ENCODE peak calls at places on chromosomes 11 and 22, in eight cellular contexts. One of them, this sample, is unnamed.

GRCh38 chr11:131584694-131585592 is 214.5 kb downstream of the NTM start:
- DNase-seq in pancreas: no peak
- DNase-seq in left ventricle myocardium inferior: peak
- DNase-seq in neural progenitor cell: peak
- DNase-seq in epithelial cell of esophagus: no peak
- DNase-seq in BE2C: peak
- DNase-seq in choroid plexus epithelial cell: no peak
- DNase-seq in heart left ventricle: no peak
- DNase-seq in this sample: no peak

GRCh38 chr22:43100223-43100622 is 10.3 kb upstream of the BIK start:
- DNase-seq in pancreas: no peak
- DNase-seq in left ventricle myocardium inferior: no peak
- DNase-seq in neural progenitor cell: no peak
- DNase-seq in epithelial cell of esophagus: peak
- DNase-seq in BE2C: no peak
- DNase-seq in choroid plexus epithelial cell: no peak
- DNase-seq in heart left ventricle: no peak
- DNase-seq in this sample: no peak

GRCh38 chr11:62081378-62082291 is 42.2 kb upstream of the INCENP start:
- DNase-seq in pancreas: peak
- DNase-seq in left ventricle myocardium inferior: peak
- DNase-seq in neural progenitor cell: peak
- DNase-seq in epithelial cell of esophagus: peak
- DNase-seq in BE2C: peak
- DNase-seq in choroid plexus epithelial cell: peak
- DNase-seq in heart left ventricle: peak
- DNase-seq in this sample: peak

GRCh38 chr11:8808226-8808585 is 102.8 kb upstream of the AKIP1 start:
- DNase-seq in pancreas: no peak
- DNase-seq in left ventricle myocardium inferior: no peak
- DNase-seq in neural progenitor cell: no peak
- DNase-seq in epithelial cell of esophagus: no peak
- DNase-seq in BE2C: no peak
- DNase-seq in choroid plexus epithelial cell: no peak
- DNase-seq in heart left ventricle: no peak
- DNase-seq in this sample: no peak

GRCh38 chr22:24201681-24202590 is 20.6 kb downstream of the SUSD2 start:
- DNase-seq in pancreas: no peak
- DNase-seq in left ventricle myocardium inferior: no peak
- DNase-seq in neural progenitor cell: no peak
- DNase-seq in epithelial cell of esophagus: peak
- DNase-seq in BE2C: no peak
- DNase-seq in choroid plexus epithelial cell: peak
- DNase-seq in heart left ventricle: no peak
- DNase-seq in this sample: no peak

GRCh38 chr11:104772806-104773241 is 125.4 kb downstream of the CASP12 start:
- DNase-seq in pancreas: no peak
- DNase-seq in left ventricle myocardium inferior: no peak
- DNase-seq in neural progenitor cell: no peak
- DNase-seq in epithelial cell of esophagus: peak
- DNase-seq in BE2C: peak
- DNase-seq in choroid plexus epithelial cell: peak
- DNase-seq in heart left ventricle: no peak
- DNase-seq in this sample: peak

GRCh38 chr22:44063462-44064371 is 39.6 kb downstream of the PARVB start:
- DNase-seq in pancreas: no peak
- DNase-seq in left ventricle myocardium inferior: no peak
- DNase-seq in neural progenitor cell: no peak
- DNase-seq in epithelial cell of esophagus: no peak
- DNase-seq in BE2C: no peak
- DNase-seq in choroid plexus epithelial cell: no peak
- DNase-seq in heart left ventricle: no peak
- DNase-seq in this sample: no peak

GRCh38 chr11:119493712-119494111 is 70.7 kb upstream of the THY1 start:
- DNase-seq in pancreas: no peak
- DNase-seq in left ventricle myocardium inferior: no peak
- DNase-seq in neural progenitor cell: peak
- DNase-seq in epithelial cell of esophagus: peak
- DNase-seq in BE2C: no peak
- DNase-seq in choroid plexus epithelial cell: peak
- DNase-seq in heart left ventricle: no peak
- DNase-seq in this sample: no peak

GRCh38 chr22:45226681-45227186 is 14.0 kb downstream of the KIAA0930 start:
- DNase-seq in pancreas: no peak
- DNase-seq in left ventricle myocardium inferior: no peak
- DNase-seq in neural progenitor cell: no peak
- DNase-seq in epithelial cell of esophagus: peak
- DNase-seq in BE2C: no peak
- DNase-seq in choroid plexus epithelial cell: no peak
- DNase-seq in heart left ventricle: no peak
- DNase-seq in this sample: no peak

GRCh38 chr11:7575841-7576451 is 62.1 kb downstream of the PPFIBP2 start:
- DNase-seq in pancreas: no peak
- DNase-seq in left ventricle myocardium inferior: no peak
- DNase-seq in neural progenitor cell: no peak
- DNase-seq in epithelial cell of esophagus: peak
- DNase-seq in BE2C: no peak
- DNase-seq in choroid plexus epithelial cell: no peak
- DNase-seq in heart left ventricle: peak
- DNase-seq in this sample: no peak

GRCh38 chr11:36411202-36411640 is 98.9 kb downstream of the TRAF6 start:
- DNase-seq in pancreas: no peak
- DNase-seq in left ventricle myocardium inferior: no peak
- DNase-seq in neural progenitor cell: no peak
- DNase-seq in epithelial cell of esophagus: no peak
- DNase-seq in BE2C: no peak
- DNase-seq in choroid plexus epithelial cell: no peak
- DNase-seq in heart left ventricle: peak
- DNase-seq in this sample: no peak

GRCh38 chr11:60918251-60918940 is 4.4 kb downstream of the TMEM109 start:
- DNase-seq in pancreas: no peak
- DNase-seq in left ventricle myocardium inferior: no peak
- DNase-seq in neural progenitor cell: no peak
- DNase-seq in epithelial cell of esophagus: peak
- DNase-seq in BE2C: no peak
- DNase-seq in choroid plexus epithelial cell: no peak
- DNase-seq in heart left ventricle: no peak
- DNase-seq in this sample: no peak

GRCh38 chr11:60914620-60915249 is 777 bp downstream of the TMEM109 start:
- DNase-seq in pancreas: no peak
- DNase-seq in left ventricle myocardium inferior: no peak
- DNase-seq in neural progenitor cell: peak
- DNase-seq in epithelial cell of esophagus: peak
- DNase-seq in BE2C: no peak
- DNase-seq in choroid plexus epithelial cell: peak
- DNase-seq in heart left ventricle: no peak
- DNase-seq in this sample: no peak

GRCh38 chr11:60917267-60917666 is 3.3 kb downstream of the TMEM109 start:
- DNase-seq in pancreas: no peak
- DNase-seq in left ventricle myocardium inferior: no peak
- DNase-seq in neural progenitor cell: no peak
- DNase-seq in epithelial cell of esophagus: peak
- DNase-seq in BE2C: no peak
- DNase-seq in choroid plexus epithelial cell: no peak
- DNase-seq in heart left ventricle: no peak
- DNase-seq in this sample: no peak

GRCh38 chr11:60915250-60915914 is 1.4 kb downstream of the TMEM109 start:
- DNase-seq in pancreas: peak
- DNase-seq in left ventricle myocardium inferior: peak
- DNase-seq in neural progenitor cell: peak
- DNase-seq in epithelial cell of esophagus: peak
- DNase-seq in BE2C: no peak
- DNase-seq in choroid plexus epithelial cell: peak
- DNase-seq in heart left ventricle: peak
- DNase-seq in this sample: no peak

GRCh38 chr11:60916669-60917206 is 2.8 kb downstream of the TMEM109 start:
- DNase-seq in pancreas: no peak
- DNase-seq in left ventricle myocardium inferior: no peak
- DNase-seq in neural progenitor cell: no peak
- DNase-seq in epithelial cell of esophagus: no peak
- DNase-seq in BE2C: no peak
- DNase-seq in choroid plexus epithelial cell: no peak
- DNase-seq in heart left ventricle: no peak
- DNase-seq in this sample: no peak
- H3K4me3 ChIP-seq in pancreas: no peak
- H3K4me3 ChIP-seq in left ventricle myocardium inferior: no peak
- H3K4me3 ChIP-seq in neural progenitor cell: no peak
- H3K4me3 ChIP-seq in epithelial cell of esophagus: no peak
- H3K4me3 ChIP-seq in BE2C: no peak
- H3K4me3 ChIP-seq in choroid plexus epithelial cell: no peak
- H3K4me3 ChIP-seq in heart left ventricle: no peak
- H3K4me3 ChIP-seq in this sample: no peak

DNA sequence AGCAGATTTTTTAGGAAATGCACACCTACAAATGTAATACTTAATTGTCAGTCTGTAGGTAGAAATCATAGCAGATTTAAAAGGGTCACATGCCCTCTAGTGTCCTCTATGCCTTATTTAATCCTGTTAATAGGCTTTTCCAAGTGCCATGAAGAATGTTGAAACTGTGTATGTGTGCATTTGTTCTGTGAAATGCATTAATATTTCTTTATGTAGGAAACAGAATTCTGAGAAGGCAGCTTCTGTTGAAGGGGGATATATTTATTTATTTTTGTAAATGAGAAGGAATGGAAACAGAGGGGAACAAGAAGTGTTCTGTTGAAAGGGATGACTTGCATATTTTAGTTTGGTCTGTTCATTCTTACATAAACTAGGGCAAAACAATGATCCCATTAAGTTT is 51.0 kb downstream of the SVIP start:
- DNase-seq in pancreas: no peak
- DNase-seq in left ventricle myocardium inferior: no peak
- DNase-seq in neural progenitor cell: no peak
- DNase-seq in epithelial cell of esophagus: peak
- DNase-seq in BE2C: no peak
- DNase-seq in choroid plexus epithelial cell: peak
- DNase-seq in heart left ventricle: no peak
- DNase-seq in this sample: no peak
- TF ChIP-seq CTCF in pancreas: no peak
- TF ChIP-seq CTCF in left ventricle myocardium inferior: no peak
- TF ChIP-seq CTCF in neural progenitor cell: peak
- TF ChIP-seq CTCF in epithelial cell of esophagus: no peak
- TF ChIP-seq CTCF in BE2C: no peak
- TF ChIP-seq CTCF in choroid plexus epithelial cell: no peak
- TF ChIP-seq CTCF in heart left ventricle: no peak
- TF ChIP-seq CTCF in this sample: no peak

DNA sequence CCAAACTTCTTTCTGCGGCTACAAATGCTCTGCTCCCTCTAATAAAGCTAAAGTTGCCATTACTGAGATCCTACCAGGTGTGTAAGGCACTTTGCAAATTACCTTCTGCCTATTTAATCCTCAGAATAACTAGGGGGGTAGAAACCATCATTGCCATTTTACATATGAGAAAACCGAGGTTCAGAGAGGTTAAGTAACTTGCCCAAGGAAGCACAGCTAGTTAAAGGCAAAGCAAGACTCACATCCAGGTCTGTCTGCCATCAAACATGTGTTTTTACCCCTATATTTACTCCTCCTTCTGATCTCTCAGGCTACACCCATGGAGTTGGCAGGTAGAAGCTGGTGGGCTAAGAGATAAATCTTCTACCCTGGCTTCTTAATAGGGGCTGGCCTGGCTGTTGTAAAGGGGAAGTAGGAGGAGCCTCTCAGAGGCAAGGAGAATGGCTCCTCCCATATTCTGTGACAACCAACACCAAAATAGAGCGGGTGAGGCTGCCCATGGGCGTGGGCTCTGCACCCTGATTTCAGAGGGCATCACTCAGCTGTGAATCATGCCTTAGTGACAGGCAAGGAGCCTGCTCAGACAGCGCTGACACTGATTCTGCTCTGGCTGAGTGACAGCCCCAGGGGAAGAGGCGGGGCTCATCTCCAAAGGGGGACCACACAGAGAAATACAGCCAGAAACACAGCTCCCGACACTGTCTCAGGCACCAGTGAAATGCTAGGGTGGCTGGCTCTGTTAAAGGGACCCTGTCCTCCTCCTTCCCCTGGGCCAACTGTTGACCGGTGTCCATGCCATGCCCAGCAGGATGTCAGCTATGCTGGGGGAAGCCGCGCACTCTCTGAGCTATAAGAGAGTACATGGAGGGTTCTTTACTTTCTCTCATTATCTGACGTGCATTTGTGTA is 106.8 kb downstream of the ABTB2 start:
- DNase-seq in pancreas: no peak
- DNase-seq in left ventricle myocardium inferior: peak
- DNase-seq in neural progenitor cell: peak
- DNase-seq in epithelial cell of esophagus: peak
- DNase-seq in BE2C: peak
- DNase-seq in choroid plexus epithelial cell: peak
- DNase-seq in heart left ventricle: peak
- DNase-seq in this sample: no peak
- H3K4me3 ChIP-seq in pancreas: no peak
- H3K4me3 ChIP-seq in left ventricle myocardium inferior: peak
- H3K4me3 ChIP-seq in neural progenitor cell: no peak
- H3K4me3 ChIP-seq in epithelial cell of esophagus: no peak
- H3K4me3 ChIP-seq in BE2C: peak
- H3K4me3 ChIP-seq in choroid plexus epithelial cell: peak
- H3K4me3 ChIP-seq in heart left ventricle: peak
- H3K4me3 ChIP-seq in this sample: no peak

DNA sequence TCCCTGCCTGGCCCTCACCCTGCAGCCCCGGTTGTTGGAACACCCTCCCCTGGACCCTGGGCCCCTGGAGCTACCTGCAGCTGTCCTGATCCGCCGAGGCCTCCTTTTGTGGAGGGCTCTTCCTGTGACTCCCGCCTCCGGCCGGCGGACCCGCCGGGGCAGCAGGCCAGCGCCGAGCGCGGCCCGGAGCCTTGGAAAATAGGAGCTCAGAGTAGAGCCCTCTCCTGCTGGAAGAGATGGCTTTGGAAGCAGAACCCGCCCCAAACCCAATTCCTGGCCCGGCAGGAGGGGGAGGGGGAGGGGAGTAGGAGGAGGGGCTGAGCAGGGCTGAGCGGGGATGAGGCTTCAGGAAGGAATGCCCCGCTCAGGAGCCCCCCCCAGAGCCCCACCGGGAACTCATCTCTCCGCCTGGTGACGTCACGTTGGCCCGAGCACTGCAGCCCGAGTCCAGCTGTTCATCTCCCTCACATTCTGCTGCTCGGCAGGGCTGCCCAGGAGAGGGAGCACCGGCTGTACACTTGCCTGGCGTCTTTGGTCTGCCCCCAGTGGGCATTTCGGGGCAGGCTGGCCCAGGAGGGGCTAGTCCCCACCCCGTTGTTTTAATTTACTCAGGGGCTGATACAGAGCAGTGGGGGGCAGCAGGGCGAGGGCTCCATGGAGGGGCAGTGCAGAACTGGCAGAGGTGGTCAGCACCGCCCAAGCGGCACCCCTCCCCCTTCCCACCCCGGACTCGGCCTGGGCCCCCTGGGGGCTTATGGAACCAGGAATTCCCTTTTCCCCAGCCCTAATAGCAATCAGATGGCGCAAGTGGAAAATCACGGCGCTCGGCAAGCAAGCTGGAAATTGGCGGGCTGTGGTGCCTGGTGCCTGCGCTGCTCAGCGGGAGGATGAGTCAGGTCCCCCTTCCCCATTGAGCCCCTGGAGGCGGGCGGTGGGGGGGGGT is at the start of gene MRGPRF:
- DNase-seq in pancreas: no peak
- DNase-seq in left ventricle myocardium inferior: peak
- DNase-seq in neural progenitor cell: peak
- DNase-seq in epithelial cell of esophagus: no peak
- DNase-seq in BE2C: peak
- DNase-seq in choroid plexus epithelial cell: peak
- DNase-seq in heart left ventricle: peak
- DNase-seq in this sample: peak
- TF ChIP-seq CTCF in pancreas: no peak
- TF ChIP-seq CTCF in left ventricle myocardium inferior: peak
- TF ChIP-seq CTCF in neural progenitor cell: peak
- TF ChIP-seq CTCF in epithelial cell of esophagus: no peak
- TF ChIP-seq CTCF in BE2C: peak
- TF ChIP-seq CTCF in choroid plexus epithelial cell: peak
- TF ChIP-seq CTCF in heart left ventricle: no peak
- TF ChIP-seq CTCF in this sample: peak

GRCh38 chr11:110287537-110287936 is 8.9 kb downstream of the RDX start:
- DNase-seq in pancreas: no peak
- DNase-seq in left ventricle myocardium inferior: no peak
- DNase-seq in neural progenitor cell: no peak
- DNase-seq in epithelial cell of esophagus: no peak
- DNase-seq in BE2C: no peak
- DNase-seq in choroid plexus epithelial cell: no peak
- DNase-seq in heart left ventricle: no peak
- DNase-seq in this sample: no peak
- H3K4me3 ChIP-seq in pancreas: no peak
- H3K4me3 ChIP-seq in left ventricle myocardium inferior: no peak
- H3K4me3 ChIP-seq in neural progenitor cell: no peak
- H3K4me3 ChIP-seq in epithelial cell of esophagus: no peak
- H3K4me3 ChIP-seq in BE2C: no peak
- H3K4me3 ChIP-seq in choroid plexus epithelial cell: no peak
- H3K4me3 ChIP-seq in heart left ventricle: no peak
- H3K4me3 ChIP-seq in this sample: no peak